ENCODE peak calls at places on chromosomes 12 and 14, in five cellular contexts. L, S, A, J and E are unnamed samples. For H3K36me3, the result is how much of the 10 kb centered on the place peaks cover.

GRCh38 chr12:58907326-58907855 is 12.9 kb downstream of the LRIG3 start:
- DNase-seq in L (no peak), S (no peak), A (no peak), J (no peak), E (no peak)

GRCh38 chr14:88879016-88879415 is 54.6 kb downstream of the TTC8 start:
- DNase-seq in L (no peak), S (no peak), A (no peak), J (no peak), E (no peak)

GRCh38 chr12:15984963-15985362 is 73.8 kb downstream of the DERA start:
- DNase-seq in L (no peak), S (no peak), A (no peak), J (no peak), E (no peak)

GRCh38 chr14:103302966-103303365 is 31.1 kb upstream of the EIF5 start:
- DNase-seq in L (no peak), S (no peak), A (no peak), J (no peak), E (no peak)

GRCh38 chr14:69077841-69078240 is 75.1 kb downstream of the DCAF5 start:
- DNase-seq in L (no peak), S (no peak), A (no peak), J (no peak), E (no peak)

GRCh38 chr12:47636908-47637780 is 68.7 kb downstream of the RPAP3 start:
- DNase-seq in L (no peak), S (no peak), A (no peak), J (peak), E (peak)

GRCh38 chr12:113610698-113611097 is 139.0 kb upstream of the LHX5 start:
- DNase-seq in L (no peak), S (no peak), A (no peak), J (no peak), E (no peak)

GRCh38 chr14:103551338-103551762 is 11.1 kb downstream of the BAG5 start:
- DNase-seq in L (peak), S (peak), A (no peak), J (no peak), E (peak)

GRCh38 chr12:114673169-114673833 is 10.7 kb downstream of the TBX3 start:
- DNase-seq in L (no peak), S (peak), A (no peak), J (no peak), E (no peak)

GRCh38 chr14:97699026-97699425 is 901.8 kb downstream of the VRK1 start:
- DNase-seq in L (no peak), S (no peak), A (no peak), J (no peak), E (no peak)

GRCh38 chr12:62919827-62920226 is 15.1 kb downstream of the PPM1H start:
- DNase-seq in L (no peak), S (no peak), A (no peak), J (no peak), E (peak)

GRCh38 chr14:22535126-22535525 is 53.9 kb downstream of the DAD1 start:
- DNase-seq in L (no peak), S (no peak), A (no peak), J (no peak), E (no peak)

GRCh38 chr14:85974602-85975001 is 444.7 kb downstream of the FLRT2 start:
- DNase-seq in L (no peak), S (no peak), A (no peak), J (no peak), E (no peak)

GRCh38 chr12:25996677-25997076 is 38.2 kb downstream of the RASSF8 start:
- DNase-seq in L (no peak), S (no peak), A (no peak), J (no peak), E (no peak)

GRCh38 chr14:34030864-34031263 is 80.0 kb upstream of the EGLN3 start:
- DNase-seq in L (peak), S (no peak), A (peak), J (no peak), E (peak)

GRCh38 chr12:107912421-107913004 is 138.0 kb downstream of the ASCL4 start:
- DNase-seq in L (no peak), S (peak), A (peak), J (peak), E (peak)

GRCh38 chr14:23578560-23579310 is at the start of gene JPH4:
- DNase-seq in L (no peak), S (peak), A (no peak), J (no peak), E (no peak)

GRCh38 chr12:10235761-10236631 is 23.3 kb downstream of the GABARAPL1 start:
- DNase-seq in L (peak), S (no peak), A (no peak), J (peak), E (peak)

GRCh38 chr12:111699-112591 is 45.4 kb downstream of the IQSEC3 start:
- DNase-seq in L (no peak), S (peak), A (peak), J (no peak), E (no peak)

GRCh38 chr14:82422186-82422585 is 888.5 kb upstream of the SEL1L start:
- DNase-seq in L (no peak), S (no peak), A (no peak), J (no peak), E (no peak)

GRCh38 chr12:10001141-10001778 is 2.3 kb upstream of the CLEC1B start:
- DNase-seq in L (no peak), S (no peak), A (no peak), J (no peak), E (no peak)

GRCh38 chr12:57101892-57102695 is 9.1 kb downstream of the STAT6 start:
- DNase-seq in L (no peak), S (no peak), A (no peak), J (no peak), E (no peak)

GRCh38 chr12:128120035-128120434 is 146.9 kb upstream of the TMEM132C start:
- DNase-seq in L (no peak), S (no peak), A (no peak), J (no peak), E (no peak)

GRCh38 chr12:6224550-6224949 is 24.4 kb downstream of the CD9 start:
- DNase-seq in L (no peak), S (peak), A (no peak), J (no peak), E (no peak)

GRCh38 chr12:108313609-108314331 is 25.3 kb downstream of the CMKLR1 start:
- DNase-seq in L (peak), S (no peak), A (peak), J (no peak), E (no peak)

DNA sequence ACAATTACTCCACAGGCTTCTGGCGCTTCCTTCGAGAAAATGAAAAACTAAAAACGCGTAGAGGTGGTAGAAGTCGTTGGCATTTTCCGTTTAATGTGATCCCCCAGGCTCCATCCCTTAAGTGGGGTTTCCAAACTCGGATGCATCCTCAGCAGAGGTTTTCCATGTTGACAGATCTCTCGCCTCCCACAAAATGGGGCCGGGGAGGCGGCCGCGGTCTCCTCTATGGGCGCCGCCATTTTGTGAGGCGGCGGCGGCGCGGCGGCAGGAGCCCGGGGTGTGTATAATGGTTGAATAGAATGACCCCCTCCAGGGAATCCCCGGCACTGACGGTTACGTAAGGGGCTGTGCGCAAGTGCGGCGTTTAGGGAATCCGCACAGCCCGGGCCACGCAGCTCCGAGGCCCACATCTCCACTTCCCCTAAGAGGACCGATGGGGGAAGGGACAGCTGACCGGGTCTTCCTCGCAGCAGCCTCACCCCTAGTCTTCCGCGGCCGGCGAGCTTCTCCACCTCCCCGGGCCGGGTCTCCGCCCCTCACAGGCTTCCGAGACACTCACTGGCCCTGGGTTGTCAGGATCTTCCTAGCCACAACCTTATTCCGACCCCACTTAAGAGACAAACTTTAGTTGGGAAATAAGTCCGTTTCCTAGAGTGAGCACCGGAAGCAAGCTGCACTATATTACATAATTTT is 2.1 kb upstream of the ARID2 start:
- DNase-seq in L (peak), S (peak), A (peak), J (peak), E (peak)
- TF ChIP-seq POLR2A in L (peak), S (peak), A (peak), J (peak), E (peak)

DNA sequence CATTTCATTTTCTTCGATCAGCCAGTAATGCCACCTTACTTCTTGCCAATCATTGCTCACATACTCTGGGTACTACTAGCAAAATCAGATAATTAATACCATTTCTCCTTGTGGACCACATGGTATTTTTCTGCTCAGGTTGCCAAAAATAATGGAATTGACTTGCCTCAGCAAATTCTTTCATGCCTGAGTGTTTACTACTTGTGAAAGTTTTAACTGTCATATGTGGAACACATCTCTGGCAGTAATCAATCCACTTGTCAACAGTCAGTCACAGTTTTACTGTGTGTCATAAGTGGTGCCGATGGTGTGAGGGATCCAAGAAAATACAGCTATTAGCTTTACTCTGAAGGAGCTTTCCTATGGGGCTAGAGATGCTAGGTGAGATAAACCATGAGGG is 55.3 kb upstream of the ATF1 start:
- DNase-seq in L (no peak), S (no peak), A (no peak), J (no peak), E (no peak)
- H3K36me3 ChIP-seq in L (half or more), S (under half), A (under half), J (under half), E (under half)

DNA sequence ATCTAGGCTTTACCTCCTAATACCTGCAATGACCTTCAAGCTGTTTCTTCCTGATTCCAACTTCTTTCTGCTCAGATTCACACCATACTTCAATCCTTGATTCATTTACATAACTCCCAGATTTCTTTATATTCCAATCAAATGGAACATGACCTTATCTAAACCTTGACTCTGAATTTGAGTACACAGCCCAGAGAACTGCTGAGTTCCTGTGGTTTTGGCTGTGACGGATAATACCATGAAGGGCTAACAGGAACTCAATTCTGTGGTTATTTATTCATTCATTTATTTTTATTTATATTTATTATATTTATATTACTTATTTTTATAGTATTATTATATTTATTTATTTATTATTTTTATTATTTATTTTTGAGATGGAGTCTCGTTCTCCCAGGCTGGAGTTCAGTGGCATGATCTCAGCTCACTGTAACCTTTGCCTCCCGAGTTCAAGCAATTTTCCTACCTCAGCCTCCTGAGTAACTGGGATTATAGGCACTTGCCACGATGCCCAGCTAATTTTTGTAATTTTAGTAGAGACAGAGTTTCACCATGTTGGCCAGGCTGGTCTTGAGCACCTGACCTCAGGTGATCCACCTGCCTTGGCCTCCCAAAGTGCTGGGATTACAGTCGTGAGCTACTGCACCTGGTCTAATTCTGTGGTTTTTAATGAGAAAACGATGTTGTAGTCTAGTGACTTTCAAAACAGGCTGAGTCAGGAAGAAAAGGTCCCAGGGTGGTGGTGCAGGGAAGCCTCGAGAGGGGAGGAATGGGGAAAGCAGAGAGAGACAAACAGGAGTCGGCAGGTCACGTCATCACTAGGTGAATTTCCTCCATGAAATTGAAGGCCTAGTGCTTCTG is 11.7 kb downstream of the APOLD1 start:
- DNase-seq in L (no peak), S (no peak), A (no peak), J (no peak), E (no peak)
- H3K27ac ChIP-seq in L (no peak), S (no peak), A (no peak), J (no peak), E (no peak)

GRCh38 chr12:120702629-120703028 is 7.6 kb upstream of the UNC119B start:
- DNase-seq in L (no peak), S (no peak), A (no peak), J (no peak), E (no peak)

GRCh38 chr12:120705618-120706017 is 4.6 kb upstream of the UNC119B start:
- DNase-seq in L (no peak), S (no peak), A (no peak), J (no peak), E (no peak)

GRCh38 chr12:120700863-120701262 is 9.4 kb upstream of the UNC119B start:
- DNase-seq in L (no peak), S (no peak), A (no peak), J (no peak), E (no peak)

GRCh38 chr12:120706029-120706428 is 4.2 kb upstream of the UNC119B start:
- DNase-seq in L (no peak), S (no peak), A (no peak), J (no peak), E (no peak)

DNA sequence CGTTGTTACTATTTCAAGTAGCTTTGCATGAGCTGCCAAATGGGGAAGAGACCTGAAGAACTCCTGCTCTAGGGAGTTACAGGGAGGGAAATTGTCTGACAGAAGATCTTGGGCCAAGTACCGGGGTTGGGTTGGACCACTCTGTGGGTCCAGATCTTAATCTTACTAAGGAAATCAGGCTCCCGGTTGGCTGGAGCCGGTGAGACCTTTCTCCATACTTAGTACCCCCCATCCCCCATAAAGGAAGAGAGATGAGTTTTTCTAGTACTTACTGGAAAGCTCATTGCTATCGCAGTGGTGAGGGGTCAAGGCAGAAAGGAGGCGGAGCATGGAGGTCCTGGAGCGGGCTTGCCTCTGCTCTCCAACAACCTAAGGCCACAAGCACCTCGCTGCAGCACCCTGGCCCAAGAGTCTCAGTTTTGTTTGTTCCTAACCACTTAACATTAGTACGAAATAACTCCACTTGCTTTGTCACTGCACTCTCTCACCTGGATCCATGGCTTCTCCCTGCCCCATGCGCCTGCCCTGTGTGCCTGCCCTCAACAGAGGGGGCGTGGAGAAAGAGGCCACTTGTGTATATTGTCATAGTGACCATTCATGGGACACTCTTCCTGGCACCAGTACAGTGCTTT is 6.8 kb upstream of the UNC119B start:
- DNase-seq in L (peak), S (no peak), A (no peak), J (no peak), E (no peak)
- TF ChIP-seq POLR2A in L (no peak), S (no peak), A (no peak), J (no peak), E (no peak)

DNA sequence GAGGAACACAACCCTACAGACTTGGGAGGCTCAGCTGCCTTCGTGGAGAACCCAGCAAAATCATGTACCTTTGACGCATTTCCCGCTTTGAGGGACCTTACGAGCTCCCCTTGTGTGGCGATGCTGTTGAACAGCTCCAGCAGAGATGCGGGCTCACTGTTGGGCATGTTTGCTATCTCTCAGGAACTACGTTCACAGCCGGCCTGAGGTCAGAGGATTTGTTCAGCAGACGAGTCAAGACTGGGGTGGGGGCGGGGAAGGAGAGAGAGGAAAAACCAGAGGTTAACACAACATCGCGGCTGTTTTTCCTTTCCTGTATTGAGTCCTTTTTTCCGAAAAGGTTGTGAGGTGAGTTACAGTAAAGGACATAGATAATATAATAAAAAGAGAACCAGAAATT is 45.9 kb downstream of the SLC25A47 start:
- DNase-seq in L (no peak), S (no peak), A (no peak), J (no peak), E (no peak)
- H3K36me3 ChIP-seq in L (half or more), S (under half), A (under half), J (under half), E (under half)

GRCh38 chr12:116524964-116525379 is 34.2 kb upstream of the MAP1LC3B2 start:
- DNase-seq in L (no peak), S (no peak), A (no peak), J (no peak), E (no peak)
- H3K27ac ChIP-seq in L (no peak), S (peak), A (peak), J (peak), E (no peak)

DNA sequence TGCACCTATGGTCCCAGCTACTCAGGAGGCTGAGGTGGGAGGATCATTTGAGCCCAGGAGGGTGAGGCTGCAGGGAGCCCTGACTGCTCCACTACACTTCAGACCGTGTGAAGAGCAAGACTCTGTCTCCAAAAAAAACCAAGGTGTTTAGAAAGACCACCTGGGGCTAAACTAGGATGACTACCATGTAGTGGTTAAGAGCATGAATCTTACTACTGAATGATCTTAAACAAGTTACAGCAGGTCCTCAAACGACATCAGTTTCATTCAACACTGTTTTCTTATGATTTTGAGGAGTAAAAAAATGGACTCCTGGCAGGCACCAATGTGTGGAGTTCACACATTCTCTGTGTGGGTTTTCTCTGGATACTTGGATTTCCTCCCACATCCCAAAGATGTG is 14.0 kb downstream of the AREL1 start:
- DNase-seq in L (no peak), S (no peak), A (no peak), J (no peak), E (no peak)
- TF ChIP-seq POLR2A in L (no peak), S (no peak), A (no peak), J (no peak), E (no peak)

GRCh38 chr14:52868911-52869611 is 77.7 kb upstream of the GNPNAT1 start:
- DNase-seq in L (no peak), S (no peak), A (no peak), J (no peak), E (no peak)
- H3K36me3 ChIP-seq in L (half or more), S (under half), A (under half), J (under half), E (under half)